ENCODE peak calls at places on chromosomes 12 and 14, in nine cellular contexts. One of them, this sample, is unnamed.

GRCh38 chr12:103495158-103495782 is 498 bp downstream of the C12orf42 start:
- DNase-seq in SW480: no peak
- DNase-seq in endothelial cell: peak; percentile 30
- DNase-seq in psoas muscle: peak; percentile 16
- DNase-seq in stimulated activated CD4-positive, alpha-beta T cell treated with anti-CD3 and anti-CD28 coated beads, Interleukin-15, amount 100 ng/mL, for 1 hour: peak; percentile 45
- DNase-seq in iPS-NIHi11: peak; percentile 83
- DNase-seq in left colon: peak; percentile 34
- DNase-seq in Right ventricle myocardium superior: peak; percentile 39
- DNase-seq in neural progenitor cell: peak; percentile 89
- DNase-seq in this sample: no peak

GRCh38 chr14:80809663-80810062 is 131.9 kb downstream of the CEP128 start:
- DNase-seq in Right ventricle myocardium superior: no peak
- DNase-seq in left colon: no peak
- DNase-seq in neural progenitor cell: no peak
- DNase-seq in endothelial cell: no peak
- DNase-seq in SW480: no peak
- DNase-seq in psoas muscle: no peak
- DNase-seq in stimulated activated CD4-positive, alpha-beta T cell treated with anti-CD3 and anti-CD28 coated beads, Interleukin-15, amount 100 ng/mL, for 1 hour: no peak
- DNase-seq in iPS-NIHi11: no peak
- DNase-seq in this sample: no peak

GRCh38 chr12:128047266-128048060 is 219.5 kb upstream of the TMEM132C start:
- DNase-seq in psoas muscle: no peak
- DNase-seq in left colon: no peak
- DNase-seq in neural progenitor cell: no peak
- DNase-seq in endothelial cell: no peak
- DNase-seq in iPS-NIHi11: no peak
- DNase-seq in SW480: no peak
- DNase-seq in Right ventricle myocardium superior: no peak
- DNase-seq in stimulated activated CD4-positive, alpha-beta T cell treated with anti-CD3 and anti-CD28 coated beads, Interleukin-15, amount 100 ng/mL, for 1 hour: no peak
- DNase-seq in this sample: no peak

GRCh38 chr12:14828896-14829295 is 14.4 kb downstream of the ART4 start:
- DNase-seq in psoas muscle: no peak
- DNase-seq in stimulated activated CD4-positive, alpha-beta T cell treated with anti-CD3 and anti-CD28 coated beads, Interleukin-15, amount 100 ng/mL, for 1 hour: no peak
- DNase-seq in left colon: no peak
- DNase-seq in endothelial cell: no peak
- DNase-seq in SW480: peak; percentile 29
- DNase-seq in Right ventricle myocardium superior: no peak
- DNase-seq in iPS-NIHi11: peak; percentile 51
- DNase-seq in neural progenitor cell: peak; percentile 12
- DNase-seq in this sample: no peak

GRCh38 chr12:29944269-29945000 is 160.7 kb upstream of the TMTC1 start:
- DNase-seq in iPS-NIHi11: no peak
- DNase-seq in SW480: no peak
- DNase-seq in Right ventricle myocardium superior: no peak
- DNase-seq in psoas muscle: no peak
- DNase-seq in neural progenitor cell: no peak
- DNase-seq in stimulated activated CD4-positive, alpha-beta T cell treated with anti-CD3 and anti-CD28 coated beads, Interleukin-15, amount 100 ng/mL, for 1 hour: no peak
- DNase-seq in endothelial cell: no peak
- DNase-seq in left colon: no peak
- DNase-seq in this sample: no peak

GRCh38 chr14:77955816-77956796 is 156.2 kb downstream of the ADCK1 start:
- DNase-seq in left colon: no peak
- DNase-seq in iPS-NIHi11: no peak
- DNase-seq in endothelial cell: no peak
- DNase-seq in psoas muscle: no peak
- DNase-seq in Right ventricle myocardium superior: no peak
- DNase-seq in SW480: no peak
- DNase-seq in neural progenitor cell: peak; percentile 19
- DNase-seq in stimulated activated CD4-positive, alpha-beta T cell treated with anti-CD3 and anti-CD28 coated beads, Interleukin-15, amount 100 ng/mL, for 1 hour: no peak
- DNase-seq in this sample: no peak

GRCh38 chr12:58917699-58918334 is 2.5 kb downstream of the LRIG3 start:
- DNase-seq in endothelial cell: no peak
- DNase-seq in psoas muscle: no peak
- DNase-seq in neural progenitor cell: peak; percentile 47
- DNase-seq in iPS-NIHi11: no peak
- DNase-seq in stimulated activated CD4-positive, alpha-beta T cell treated with anti-CD3 and anti-CD28 coated beads, Interleukin-15, amount 100 ng/mL, for 1 hour: no peak
- DNase-seq in SW480: no peak
- DNase-seq in left colon: no peak
- DNase-seq in Right ventricle myocardium superior: no peak
- DNase-seq in this sample: no peak

GRCh38 chr14:104445832-104446381 is 133.7 kb upstream of the C14orf180 start:
- DNase-seq in psoas muscle: no peak
- DNase-seq in neural progenitor cell: no peak
- DNase-seq in endothelial cell: no peak
- DNase-seq in stimulated activated CD4-positive, alpha-beta T cell treated with anti-CD3 and anti-CD28 coated beads, Interleukin-15, amount 100 ng/mL, for 1 hour: no peak
- DNase-seq in SW480: no peak
- DNase-seq in Right ventricle myocardium superior: peak; percentile 26
- DNase-seq in left colon: no peak
- DNase-seq in iPS-NIHi11: no peak
- DNase-seq in this sample: no peak

GRCh38 chr14:104223810-104224515 is 85.6 kb downstream of the KIF26A start:
- DNase-seq in SW480: no peak
- DNase-seq in Right ventricle myocardium superior: no peak
- DNase-seq in stimulated activated CD4-positive, alpha-beta T cell treated with anti-CD3 and anti-CD28 coated beads, Interleukin-15, amount 100 ng/mL, for 1 hour: no peak
- DNase-seq in left colon: peak; percentile 22
- DNase-seq in endothelial cell: no peak
- DNase-seq in neural progenitor cell: no peak
- DNase-seq in iPS-NIHi11: no peak
- DNase-seq in psoas muscle: no peak
- DNase-seq in this sample: no peak

GRCh38 chr12:85036736-85037135 is 585 bp downstream of the LRRIQ1 start:
- DNase-seq in stimulated activated CD4-positive, alpha-beta T cell treated with anti-CD3 and anti-CD28 coated beads, Interleukin-15, amount 100 ng/mL, for 1 hour: no peak
- DNase-seq in left colon: no peak
- DNase-seq in Right ventricle myocardium superior: no peak
- DNase-seq in neural progenitor cell: no peak
- DNase-seq in psoas muscle: no peak
- DNase-seq in iPS-NIHi11: no peak
- DNase-seq in SW480: no peak
- DNase-seq in endothelial cell: no peak
- DNase-seq in this sample: no peak

GRCh38 chr14:105292810-105293711 is 7.7 kb downstream of the BRF1 start:
- DNase-seq in stimulated activated CD4-positive, alpha-beta T cell treated with anti-CD3 and anti-CD28 coated beads, Interleukin-15, amount 100 ng/mL, for 1 hour: no peak
- DNase-seq in neural progenitor cell: no peak
- DNase-seq in Right ventricle myocardium superior: no peak
- DNase-seq in endothelial cell: no peak
- DNase-seq in left colon: no peak
- DNase-seq in SW480: no peak
- DNase-seq in psoas muscle: no peak
- DNase-seq in iPS-NIHi11: no peak
- DNase-seq in this sample: no peak

GRCh38 chr12:58269476-58269875 is 328.1 kb downstream of the ATP23 start:
- DNase-seq in psoas muscle: no peak
- DNase-seq in endothelial cell: no peak
- DNase-seq in stimulated activated CD4-positive, alpha-beta T cell treated with anti-CD3 and anti-CD28 coated beads, Interleukin-15, amount 100 ng/mL, for 1 hour: no peak
- DNase-seq in SW480: no peak
- DNase-seq in left colon: no peak
- DNase-seq in Right ventricle myocardium superior: no peak
- DNase-seq in iPS-NIHi11: no peak
- DNase-seq in neural progenitor cell: no peak
- DNase-seq in this sample: no peak

GRCh38 chr14:97477353-97477752 is 680.2 kb downstream of the VRK1 start:
- DNase-seq in left colon: no peak
- DNase-seq in stimulated activated CD4-positive, alpha-beta T cell treated with anti-CD3 and anti-CD28 coated beads, Interleukin-15, amount 100 ng/mL, for 1 hour: no peak
- DNase-seq in psoas muscle: no peak
- DNase-seq in endothelial cell: no peak
- DNase-seq in SW480: no peak
- DNase-seq in neural progenitor cell: no peak
- DNase-seq in Right ventricle myocardium superior: no peak
- DNase-seq in iPS-NIHi11: no peak
- DNase-seq in this sample: no peak

GRCh38 chr12:65948320-65949008 is 124.2 kb downstream of the HMGA2 start:
- DNase-seq in SW480: no peak
- DNase-seq in psoas muscle: peak; percentile 48
- DNase-seq in left colon: no peak
- DNase-seq in iPS-NIHi11: peak; percentile 62
- DNase-seq in stimulated activated CD4-positive, alpha-beta T cell treated with anti-CD3 and anti-CD28 coated beads, Interleukin-15, amount 100 ng/mL, for 1 hour: no peak
- DNase-seq in endothelial cell: no peak
- DNase-seq in Right ventricle myocardium superior: peak; percentile 71
- DNase-seq in neural progenitor cell: peak; percentile 33
- DNase-seq in this sample: peak; percentile 88

GRCh38 chr12:102542816-102543448 is 62.6 kb upstream of the IGF1 start:
- DNase-seq in endothelial cell: no peak
- DNase-seq in psoas muscle: no peak
- DNase-seq in Right ventricle myocardium superior: peak; percentile 42
- DNase-seq in stimulated activated CD4-positive, alpha-beta T cell treated with anti-CD3 and anti-CD28 coated beads, Interleukin-15, amount 100 ng/mL, for 1 hour: no peak
- DNase-seq in iPS-NIHi11: no peak
- DNase-seq in SW480: no peak
- DNase-seq in neural progenitor cell: no peak
- DNase-seq in left colon: no peak
- DNase-seq in this sample: no peak

GRCh38 chr12:101746661-101747060 is 7.4 kb upstream of the SYCP3 start:
- DNase-seq in iPS-NIHi11: no peak
- DNase-seq in psoas muscle: no peak
- DNase-seq in Right ventricle myocardium superior: no peak
- DNase-seq in SW480: no peak
- DNase-seq in endothelial cell: no peak
- DNase-seq in stimulated activated CD4-positive, alpha-beta T cell treated with anti-CD3 and anti-CD28 coated beads, Interleukin-15, amount 100 ng/mL, for 1 hour: no peak
- DNase-seq in left colon: no peak
- DNase-seq in neural progenitor cell: no peak
- DNase-seq in this sample: no peak

GRCh38 chr14:77206877-77207389 is 25.3 kb downstream of the TMEM63C start:
- DNase-seq in Right ventricle myocardium superior: no peak
- DNase-seq in psoas muscle: no peak
- DNase-seq in SW480: no peak
- DNase-seq in iPS-NIHi11: no peak
- DNase-seq in neural progenitor cell: no peak
- DNase-seq in stimulated activated CD4-positive, alpha-beta T cell treated with anti-CD3 and anti-CD28 coated beads, Interleukin-15, amount 100 ng/mL, for 1 hour: no peak
- DNase-seq in endothelial cell: no peak
- DNase-seq in left colon: no peak
- DNase-seq in this sample: no peak

GRCh38 chr12:18394742-18395141 is 133.4 kb downstream of the PIK3C2G start:
- DNase-seq in Right ventricle myocardium superior: no peak
- DNase-seq in neural progenitor cell: no peak
- DNase-seq in SW480: no peak
- DNase-seq in psoas muscle: no peak
- DNase-seq in stimulated activated CD4-positive, alpha-beta T cell treated with anti-CD3 and anti-CD28 coated beads, Interleukin-15, amount 100 ng/mL, for 1 hour: no peak
- DNase-seq in left colon: no peak
- DNase-seq in endothelial cell: no peak
- DNase-seq in iPS-NIHi11: no peak
- DNase-seq in this sample: no peak

GRCh38 chr14:93299831-93300230 is 33.0 kb downstream of the BTBD7 start:
- DNase-seq in Right ventricle myocardium superior: no peak
- DNase-seq in iPS-NIHi11: no peak
- DNase-seq in SW480: no peak
- DNase-seq in psoas muscle: no peak
- DNase-seq in endothelial cell: no peak
- DNase-seq in neural progenitor cell: no peak
- DNase-seq in stimulated activated CD4-positive, alpha-beta T cell treated with anti-CD3 and anti-CD28 coated beads, Interleukin-15, amount 100 ng/mL, for 1 hour: no peak
- DNase-seq in left colon: no peak
- DNase-seq in this sample: no peak

GRCh38 chr14:91947196-91948184 is at the start of gene FBLN5:
- DNase-seq in psoas muscle: peak; percentile 81
- DNase-seq in neural progenitor cell: peak; percentile 82
- DNase-seq in iPS-NIHi11: peak; percentile 81
- DNase-seq in Right ventricle myocardium superior: peak; percentile 83
- DNase-seq in stimulated activated CD4-positive, alpha-beta T cell treated with anti-CD3 and anti-CD28 coated beads, Interleukin-15, amount 100 ng/mL, for 1 hour: peak; percentile 38
- DNase-seq in left colon: peak; percentile 30
- DNase-seq in SW480: peak; percentile 30
- DNase-seq in endothelial cell: peak; percentile 40
- DNase-seq in this sample: no peak

GRCh38 chr12:111570090-111570961 is 28.8 kb downstream of the ATXN2 start:
- DNase-seq in left colon: no peak
- DNase-seq in iPS-NIHi11: peak; percentile 23
- DNase-seq in endothelial cell: no peak
- DNase-seq in psoas muscle: no peak
- DNase-seq in stimulated activated CD4-positive, alpha-beta T cell treated with anti-CD3 and anti-CD28 coated beads, Interleukin-15, amount 100 ng/mL, for 1 hour: no peak
- DNase-seq in SW480: peak; percentile 61
- DNase-seq in neural progenitor cell: no peak
- DNase-seq in Right ventricle myocardium superior: no peak
- DNase-seq in this sample: no peak

GRCh38 chr14:22532345-22533056 is 56.5 kb downstream of the DAD1 start:
- DNase-seq in neural progenitor cell: no peak
- DNase-seq in iPS-NIHi11: no peak
- DNase-seq in SW480: no peak
- DNase-seq in left colon: no peak
- DNase-seq in Right ventricle myocardium superior: no peak
- DNase-seq in stimulated activated CD4-positive, alpha-beta T cell treated with anti-CD3 and anti-CD28 coated beads, Interleukin-15, amount 100 ng/mL, for 1 hour: no peak
- DNase-seq in psoas muscle: no peak
- DNase-seq in endothelial cell: no peak
- DNase-seq in this sample: no peak

GRCh38 chr12:52246720-52247621 is 13.9 kb downstream of the KRT7 start:
- DNase-seq in Right ventricle myocardium superior: no peak
- DNase-seq in endothelial cell: no peak
- DNase-seq in stimulated activated CD4-positive, alpha-beta T cell treated with anti-CD3 and anti-CD28 coated beads, Interleukin-15, amount 100 ng/mL, for 1 hour: no peak
- DNase-seq in left colon: no peak
- DNase-seq in neural progenitor cell: no peak
- DNase-seq in psoas muscle: no peak
- DNase-seq in iPS-NIHi11: no peak
- DNase-seq in SW480: peak; percentile 84
- DNase-seq in this sample: peak; percentile 58

GRCh38 chr14:49892301-49892635 is 614 bp upstream of the ARF6 start:
- DNase-seq in left colon: peak; percentile 73
- DNase-seq in endothelial cell: no peak
- DNase-seq in SW480: peak; percentile 75
- DNase-seq in stimulated activated CD4-positive, alpha-beta T cell treated with anti-CD3 and anti-CD28 coated beads, Interleukin-15, amount 100 ng/mL, for 1 hour: no peak
- DNase-seq in psoas muscle: no peak
- DNase-seq in iPS-NIHi11: peak; percentile 61
- DNase-seq in neural progenitor cell: no peak
- DNase-seq in Right ventricle myocardium superior: no peak
- DNase-seq in this sample: no peak

GRCh38 chr14:104554088-104554607 is 25.4 kb upstream of the C14orf180 start:
- DNase-seq in left colon: peak; percentile 13
- DNase-seq in SW480: no peak
- DNase-seq in Right ventricle myocardium superior: no peak
- DNase-seq in endothelial cell: no peak
- DNase-seq in stimulated activated CD4-positive, alpha-beta T cell treated with anti-CD3 and anti-CD28 coated beads, Interleukin-15, amount 100 ng/mL, for 1 hour: no peak
- DNase-seq in iPS-NIHi11: no peak
- DNase-seq in psoas muscle: no peak
- DNase-seq in neural progenitor cell: no peak
- DNase-seq in this sample: peak; percentile 69

GRCh38 chr12:49188205-49188915 is 520 bp downstream of the TUBA1A start:
- DNase-seq in psoas muscle: peak; percentile 81
- DNase-seq in endothelial cell: peak; percentile 36
- DNase-seq in SW480: peak; percentile 81
- DNase-seq in left colon: peak; percentile 78
- DNase-seq in iPS-NIHi11: peak; percentile 74
- DNase-seq in stimulated activated CD4-positive, alpha-beta T cell treated with anti-CD3 and anti-CD28 coated beads, Interleukin-15, amount 100 ng/mL, for 1 hour: peak; percentile 63
- DNase-seq in Right ventricle myocardium superior: peak; percentile 94
- DNase-seq in neural progenitor cell: peak; percentile 74
- DNase-seq in this sample: peak; percentile 73

GRCh38 chr12:58425481-58426392 is 484.4 kb downstream of the ATP23 start:
- DNase-seq in stimulated activated CD4-positive, alpha-beta T cell treated with anti-CD3 and anti-CD28 coated beads, Interleukin-15, amount 100 ng/mL, for 1 hour: no peak
- DNase-seq in Right ventricle myocardium superior: peak; percentile 49
- DNase-seq in endothelial cell: no peak
- DNase-seq in neural progenitor cell: peak; percentile 84
- DNase-seq in left colon: peak; percentile 39
- DNase-seq in SW480: peak; percentile 45
- DNase-seq in psoas muscle: no peak
- DNase-seq in iPS-NIHi11: peak; percentile 46
- DNase-seq in this sample: no peak

GRCh38 chr12:120453977-120454376 is 7.7 kb downstream of the GATC start:
- DNase-seq in endothelial cell: no peak
- DNase-seq in Right ventricle myocardium superior: no peak
- DNase-seq in neural progenitor cell: peak; percentile 45
- DNase-seq in psoas muscle: no peak
- DNase-seq in SW480: no peak
- DNase-seq in iPS-NIHi11: peak; percentile 59
- DNase-seq in stimulated activated CD4-positive, alpha-beta T cell treated with anti-CD3 and anti-CD28 coated beads, Interleukin-15, amount 100 ng/mL, for 1 hour: no peak
- DNase-seq in left colon: no peak
- DNase-seq in this sample: no peak

GRCh38 chr12:66662179-66662578 is 16.7 kb downstream of the GRIP1 start:
- DNase-seq in SW480: no peak
- DNase-seq in endothelial cell: no peak
- DNase-seq in stimulated activated CD4-positive, alpha-beta T cell treated with anti-CD3 and anti-CD28 coated beads, Interleukin-15, amount 100 ng/mL, for 1 hour: no peak
- DNase-seq in Right ventricle myocardium superior: no peak
- DNase-seq in psoas muscle: no peak
- DNase-seq in left colon: no peak
- DNase-seq in iPS-NIHi11: no peak
- DNase-seq in neural progenitor cell: no peak
- DNase-seq in this sample: no peak

GRCh38 chr12:110661337-110661972 is 27.5 kb downstream of the HVCN1 start:
- DNase-seq in SW480: no peak
- DNase-seq in psoas muscle: peak; percentile 28
- DNase-seq in endothelial cell: no peak
- DNase-seq in Right ventricle myocardium superior: peak; percentile 58
- DNase-seq in left colon: peak; percentile 50
- DNase-seq in iPS-NIHi11: no peak
- DNase-seq in stimulated activated CD4-positive, alpha-beta T cell treated with anti-CD3 and anti-CD28 coated beads, Interleukin-15, amount 100 ng/mL, for 1 hour: peak; percentile 18
- DNase-seq in neural progenitor cell: no peak
- DNase-seq in this sample: no peak

GRCh38 chr12:116609715-116610114 is 50.5 kb downstream of the MAP1LC3B2 start:
- DNase-seq in Right ventricle myocardium superior: no peak
- DNase-seq in psoas muscle: no peak
- DNase-seq in iPS-NIHi11: peak; percentile 39
- DNase-seq in neural progenitor cell: peak; percentile 76
- DNase-seq in SW480: no peak
- DNase-seq in left colon: no peak
- DNase-seq in stimulated activated CD4-positive, alpha-beta T cell treated with anti-CD3 and anti-CD28 coated beads, Interleukin-15, amount 100 ng/mL, for 1 hour: no peak
- DNase-seq in endothelial cell: peak; percentile 50
- DNase-seq in this sample: no peak

This sample was measured in RWPE2.